ENCODE peak calls at places on chromosomes 2 and 18, in eight cellular contexts. I, K, S, B, U, X, H and M are unnamed samples. For H3K4me1, the result is how much of the 10 kb centered on the place peaks cover.

GRCh38 chr2:15133461-15133860 is 427.7 kb downstream of the NBAS start:
- DNase-seq in I (no peak), K (no peak), S (no peak), B (no peak), U (no peak), X (no peak), H (no peak), M (no peak)

GRCh38 chr2:230713331-230714121 is 884 bp downstream of the CAB39 start:
- DNase-seq in I (peak), K (peak), S (peak), B (peak), U (peak), X (peak), H (peak), M (peak)

GRCh38 chr2:151153601-151154000 is 108.1 kb downstream of the RBM43 start:
- DNase-seq in I (no peak), K (no peak), S (no peak), B (no peak), U (no peak), X (no peak), H (no peak), M (no peak)

GRCh38 chr18:8121942-8122480 is 487.2 kb upstream of the RAB12 start:
- DNase-seq in I (no peak), K (no peak), S (no peak), B (no peak), U (no peak), X (no peak), H (no peak), M (no peak)

GRCh38 chr2:3633089-3633981 is 24.7 kb upstream of the ALLC start:
- DNase-seq in I (peak), K (no peak), S (peak), B (peak), U (no peak), X (no peak), H (peak), M (peak)

GRCh38 chr2:88187927-88188326 is 17.8 kb downstream of the THNSL2 start:
- DNase-seq in I (no peak), K (no peak), S (no peak), B (no peak), U (no peak), X (no peak), H (no peak), M (no peak)

GRCh38 chr18:48541026-48541746 is 2.4 kb downstream of the CTIF start:
- DNase-seq in I (peak), K (peak), S (peak), B (peak), U (peak), X (peak), H (peak), M (peak)

GRCh38 chr2:100036020-100036419 is 106.4 kb downstream of the AFF3 start:
- DNase-seq in I (no peak), K (no peak), S (no peak), B (no peak), U (no peak), X (no peak), H (no peak), M (no peak)

GRCh38 chr18:74476154-74476553 is 19.0 kb upstream of the DIPK1C start:
- DNase-seq in I (no peak), K (no peak), S (no peak), B (no peak), U (no peak), X (peak), H (peak), M (no peak)

GRCh38 chr2:207951734-207952480 is 73.4 kb downstream of the PLEKHM3 start:
- DNase-seq in I (no peak), K (no peak), S (no peak), B (no peak), U (no peak), X (no peak), H (no peak), M (no peak)

GRCh38 chr2:8138525-8138922 is 543.3 kb upstream of the ID2 start:
- DNase-seq in I (no peak), K (no peak), S (no peak), B (no peak), U (no peak), X (no peak), H (no peak), M (no peak)

GRCh38 chr18:13563390-13563805 is 163.0 kb downstream of the FAM210A start:
- DNase-seq in I (peak), K (no peak), S (no peak), B (no peak), U (no peak), X (no peak), H (no peak), M (no peak)

GRCh38 chr2:113890253-113891235 is 655 bp downstream of the ACTR3 start:
- DNase-seq in I (peak), K (peak), S (peak), B (peak), U (peak), X (peak), H (peak), M (peak)

GRCh38 chr2:177881001-177881748 is 191.4 kb downstream of the PDE11A start:
- DNase-seq in I (no peak), K (no peak), S (no peak), B (no peak), U (no peak), X (no peak), H (no peak), M (no peak)

GRCh38 chr18:6997802-6998201 is 119.8 kb downstream of the LAMA1 start:
- DNase-seq in I (no peak), K (no peak), S (no peak), B (no peak), U (no peak), X (no peak), H (no peak), M (no peak)

GRCh38 chr2:121898483-121898882 is 143.0 kb downstream of the TSN start:
- DNase-seq in I (no peak), K (no peak), S (no peak), B (no peak), U (peak), X (no peak), H (no peak), M (no peak)

GRCh38 chr2:31386648-31387047 is 27.9 kb downstream of the XDH start:
- DNase-seq in I (no peak), K (no peak), S (no peak), B (no peak), U (no peak), X (no peak), H (no peak), M (no peak)

GRCh38 chr2:231347081-231347480 is 48.4 kb upstream of the B3GNT7 start:
- DNase-seq in I (peak), K (no peak), S (no peak), B (no peak), U (no peak), X (no peak), H (no peak), M (no peak)

GRCh38 chr2:183349046-183349445 is 224.8 kb downstream of the NUP35 start:
- DNase-seq in I (no peak), K (no peak), S (no peak), B (no peak), U (peak), X (no peak), H (no peak), M (no peak)

GRCh38 chr2:165794520-165794882 is 454 bp upstream of the GALNT3 start:
- DNase-seq in I (peak), K (no peak), S (peak), B (peak), U (peak), X (peak), H (peak), M (no peak)

GRCh38 chr18:51134721-51135120 is 62.8 kb downstream of the MEX3C start:
- DNase-seq in I (no peak), K (no peak), S (no peak), B (no peak), U (no peak), X (no peak), H (no peak), M (no peak)

GRCh38 chr2:197209274-197209673 is 101.3 kb downstream of the ANKRD44 start:
- DNase-seq in I (no peak), K (no peak), S (no peak), B (no peak), U (no peak), X (no peak), H (no peak), M (no peak)

GRCh38 chr2:74188018-74188601 is 9.4 kb upstream of the MOB1A start:
- DNase-seq in I (no peak), K (peak), S (no peak), B (peak), U (no peak), X (no peak), H (peak), M (no peak)

GRCh38 chr2:6943971-6944370 is 26.8 kb downstream of the RNF144A start:
- DNase-seq in I (no peak), K (no peak), S (no peak), B (no peak), U (no peak), X (no peak), H (no peak), M (no peak)

GRCh38 chr2:152499921-152500320 is 164.9 kb downstream of the FMNL2 start:
- DNase-seq in I (no peak), K (peak), S (peak), B (no peak), U (no peak), X (no peak), H (no peak), M (no peak)

GRCh38 chr2:172106128-172106961 is 3.6 kb upstream of the DLX2 start:
- DNase-seq in I (no peak), K (no peak), S (peak), B (peak), U (peak), X (no peak), H (no peak), M (peak)

GRCh38 chr2:237576974-237577373 is 10.6 kb downstream of the PRLH start:
- DNase-seq in I (no peak), K (no peak), S (no peak), B (peak), U (no peak), X (no peak), H (no peak), M (no peak)

GRCh38 chr18:77098033-77098432 is 34.5 kb downstream of the MBP start:
- DNase-seq in I (no peak), K (no peak), S (no peak), B (no peak), U (no peak), X (no peak), H (no peak), M (no peak)

GRCh38 chr2:189570565-189570964 is 10.0 kb downstream of the SLC40A1 start:
- DNase-seq in I (no peak), K (no peak), S (no peak), B (no peak), U (no peak), X (no peak), H (no peak), M (no peak)

GRCh38 chr2:174013310-174013751 is 48.2 kb upstream of the SP3 start:
- DNase-seq in I (peak), K (peak), S (peak), B (peak), U (no peak), X (peak), H (peak), M (peak)

GRCh38 chr2:11680901-11681721 is 11.1 kb upstream of the NTSR2 start:
- DNase-seq in I (no peak), K (peak), S (no peak), B (peak), U (no peak), X (no peak), H (no peak), M (no peak)

GRCh38 chr18:59044855-59045254 is 94.8 kb upstream of the SEC11C start:
- DNase-seq in I (peak), K (no peak), S (no peak), B (peak), U (no peak), X (no peak), H (no peak), M (no peak)

DNA sequence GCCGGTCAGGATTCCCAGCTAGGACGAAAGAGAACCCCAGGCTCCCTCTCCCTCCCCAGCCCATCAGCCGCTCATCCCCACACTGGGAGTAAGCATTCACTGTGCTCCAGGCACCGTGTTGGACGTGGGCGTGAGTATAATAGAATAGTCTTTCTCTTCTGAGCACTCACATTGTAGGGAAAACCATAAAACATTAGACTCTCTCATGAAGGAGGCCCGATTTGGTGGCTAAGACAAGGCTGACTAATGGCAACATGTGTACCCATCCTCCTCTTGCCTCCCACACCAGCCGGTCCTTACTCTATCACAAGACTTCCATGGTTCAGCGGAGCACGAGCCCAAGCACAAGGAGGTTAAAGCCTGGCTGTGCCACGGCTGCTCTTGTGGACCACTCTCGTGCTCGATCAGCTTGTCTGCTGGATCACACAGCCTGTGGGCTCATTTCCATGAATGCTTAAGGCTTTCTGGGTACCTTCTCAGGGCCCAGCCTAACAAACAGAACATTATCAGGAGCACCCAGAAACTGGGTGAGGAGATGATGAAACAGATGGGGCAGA is 540.9 kb upstream of the RAB6C start:
- DNase-seq in I (no peak), K (no peak), S (no peak), B (no peak), U (no peak), X (no peak), H (no peak), M (no peak)
- H3K4me1 ChIP-seq in I (under half), K (under half), S (under half), B (under half), U (under half), X (under half), H (under half), M (under half)

GRCh38 chr2:136214801-136215200 is 96.9 kb upstream of the CXCR4 start:
- DNase-seq in I (no peak), K (no peak), S (no peak), B (no peak), U (no peak), X (no peak), H (no peak), M (no peak)
- H3K4me1 ChIP-seq in I (under half), K (under half), S (under half), B (half or more), U (under half), X (under half), H (under half), M (under half)

DNA sequence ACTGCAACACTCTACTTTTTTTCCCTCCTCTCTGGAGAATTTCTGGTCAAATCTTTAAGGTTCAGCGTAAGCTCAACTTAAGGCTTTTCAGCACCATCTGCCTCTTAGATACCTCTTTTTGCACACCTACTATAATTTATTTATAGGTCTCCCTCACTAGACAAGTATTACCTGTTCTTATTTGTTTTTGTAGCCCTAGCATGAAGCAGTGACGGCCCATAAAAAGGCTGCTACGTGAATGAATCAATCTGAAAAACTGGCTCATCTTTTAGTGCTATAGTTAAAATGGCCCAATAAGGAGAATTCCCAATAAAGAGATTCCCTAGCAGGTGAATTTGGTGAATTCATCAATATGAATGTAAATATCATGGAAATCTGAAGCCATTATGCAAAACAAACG is 6.5 kb downstream of the RNF149 start:
- DNase-seq in I (no peak), K (no peak), S (no peak), B (no peak), U (no peak), X (no peak), H (no peak), M (no peak)
- H3K4me1 ChIP-seq in I (under half), K (half or more), S (under half), B (half or more), U (under half), X (half or more), H (under half), M (under half)

GRCh38 chr2:105783151-105783738 is 38.5 kb downstream of the NCK2 start:
- DNase-seq in I (no peak), K (no peak), S (no peak), B (no peak), U (no peak), X (no peak), H (no peak), M (no peak)

GRCh38 chr2:105782646-105783045 is 37.9 kb downstream of the NCK2 start:
- DNase-seq in I (no peak), K (no peak), S (no peak), B (no peak), U (no peak), X (no peak), H (no peak), M (no peak)

GRCh38 chr2:105781274-105781673 is 36.6 kb downstream of the NCK2 start:
- DNase-seq in I (no peak), K (no peak), S (peak), B (no peak), U (no peak), X (no peak), H (no peak), M (no peak)

GRCh38 chr2:105780606-105781005 is 35.9 kb downstream of the NCK2 start:
- DNase-seq in I (no peak), K (no peak), S (no peak), B (no peak), U (no peak), X (no peak), H (no peak), M (no peak)

DNA sequence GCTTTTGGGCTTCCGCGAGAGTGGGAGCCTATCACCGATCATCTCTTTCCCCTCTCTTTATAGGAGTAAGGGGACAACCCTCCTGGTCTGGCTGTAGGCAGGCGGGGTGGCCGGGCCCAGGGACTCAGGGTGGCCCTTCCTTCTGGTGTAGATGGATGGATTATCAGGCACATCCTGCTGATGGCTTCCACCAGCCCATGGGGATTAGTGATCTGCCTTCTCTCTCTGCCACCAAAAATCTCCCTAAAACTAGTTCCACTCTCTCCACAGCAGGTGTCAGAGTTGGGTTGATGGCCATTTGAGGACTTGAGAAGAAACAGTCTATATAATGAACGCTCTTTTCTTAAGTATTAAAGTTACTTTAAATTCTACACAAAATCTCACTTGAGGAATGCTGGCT is 37.4 kb downstream of the NCK2 start:
- DNase-seq in I (no peak), K (no peak), S (no peak), B (no peak), U (no peak), X (no peak), H (no peak), M (no peak)
- H3K4me1 ChIP-seq in I (under half), K (half or more), S (under half), B (half or more), U (under half), X (half or more), H (under half), M (under half)

GRCh38 chr2:38596229-38596628 is 6.5 kb downstream of the HNRNPLL start:
- DNase-seq in I (no peak), K (no peak), S (no peak), B (no peak), U (no peak), X (no peak), H (no peak), M (no peak)
- H3K4me1 ChIP-seq in I (under half), K (half or more), S (under half), B (half or more), U (under half), X (half or more), H (under half), M (under half)

DNA sequence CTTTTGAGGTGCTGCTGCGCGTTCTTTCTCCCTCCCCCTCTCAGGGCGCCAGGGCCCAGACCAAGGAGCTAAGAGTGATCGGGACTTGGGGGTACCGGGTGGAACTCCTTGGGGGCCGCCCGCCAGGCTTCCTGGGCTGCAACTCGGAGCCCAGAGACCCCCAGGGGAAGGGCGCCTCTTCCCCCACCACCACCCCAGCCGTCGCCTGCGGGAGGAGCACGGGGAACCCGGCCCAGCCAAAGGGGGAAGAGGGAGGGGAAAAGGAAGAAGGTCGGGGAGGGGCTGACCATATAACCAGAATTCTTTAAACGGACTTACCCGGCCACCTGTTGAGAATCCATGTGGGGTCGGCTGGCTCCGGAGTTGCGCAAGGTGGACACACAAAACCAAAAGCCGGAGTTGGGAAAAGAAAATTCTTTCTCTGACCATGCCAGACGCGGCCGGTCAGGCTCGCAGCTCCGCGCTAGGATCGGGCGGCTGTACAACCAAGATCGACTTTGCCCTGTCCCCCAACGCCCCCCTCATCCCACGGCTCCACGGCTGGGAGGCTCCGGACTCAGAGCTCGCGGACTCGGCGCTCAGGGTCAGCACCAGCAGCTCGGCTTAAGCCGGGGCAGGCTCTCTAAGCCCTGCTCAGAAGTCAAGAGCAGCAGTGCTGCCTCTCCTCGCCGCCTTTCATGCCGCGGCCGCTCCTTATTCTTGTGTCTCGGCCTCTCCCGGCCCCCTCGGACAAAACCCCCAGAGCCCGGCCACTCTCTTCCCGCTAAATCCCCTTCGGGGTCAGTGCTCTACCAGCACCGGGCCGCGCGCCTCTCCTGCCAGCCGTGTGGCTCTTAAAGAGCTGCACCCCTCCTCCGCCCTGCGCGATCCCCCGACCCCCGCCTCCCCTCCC is 6.3 kb upstream of the SIX3 start:
- DNase-seq in I (peak), K (no peak), S (no peak), B (peak), U (no peak), X (no peak), H (no peak), M (no peak)
- H3K4me1 ChIP-seq in I (under half), K (under half), S (under half), B (half or more), U (under half), X (half or more), H (under half), M (under half)

GRCh38 chr2:240254337-240255164 is 114.1 kb upstream of the OTOS start:
- DNase-seq in I (no peak), K (no peak), S (no peak), B (peak), U (no peak), X (no peak), H (no peak), M (no peak)
- H3K4me1 ChIP-seq in I (under half), K (half or more), S (under half), B (under half), U (under half), X (half or more), H (under half), M (under half)

GRCh38 chr2:28621172-28622100 is 125.6 kb downstream of the PLB1 start:
- DNase-seq in I (peak), K (peak), S (peak), B (peak), U (peak), X (no peak), H (peak), M (peak)

GRCh38 chr2:28620371-28620793 is 124.5 kb downstream of the PLB1 start:
- DNase-seq in I (no peak), K (no peak), S (no peak), B (peak), U (no peak), X (no peak), H (peak), M (no peak)

GRCh38 chr2:28622101-28622499 is 126.2 kb downstream of the PLB1 start:
- DNase-seq in I (no peak), K (no peak), S (no peak), B (no peak), U (no peak), X (no peak), H (no peak), M (peak)

GRCh38 chr2:28619213-28620196 is 123.6 kb downstream of the PLB1 start:
- DNase-seq in I (no peak), K (no peak), S (no peak), B (peak), U (no peak), X (no peak), H (no peak), M (no peak)

GRCh38 chr2:28620801-28621171 is 124.9 kb downstream of the PLB1 start:
- DNase-seq in I (no peak), K (no peak), S (no peak), B (peak), U (no peak), X (no peak), H (no peak), M (peak)
- H3K4me1 ChIP-seq in I (half or more), K (under half), S (under half), B (half or more), U (under half), X (under half), H (under half), M (under half)